ENCODE peak calls at places on chromosomes 1 and 21, in six cellular contexts. Q is left lung, D is MM.1S, N is WERI-Rb-1, U is astrocyte, K is body of pancreas. H is an unnamed sample.

GRCh38 chr1:165911609-165912281 is 84.3 kb downstream of the UCK2 start:
- DNase-seq in Q (no peak), D (no peak), N (no peak), U (no peak), K (no peak), H (no peak)

GRCh38 chr1:199073166-199073565 is 434.3 kb downstream of the PTPRC start:
- DNase-seq in Q (no peak), D (no peak), N (no peak), U (no peak), K (no peak), H (no peak)

GRCh38 chr1:1374068-1374860 is 743 bp downstream of the AURKAIP1 start:
- DNase-seq in Q (no peak), D (no peak), N (no peak), U (no peak), K (no peak), H (no peak)

GRCh38 chr1:10649484-10650201 is 146.8 kb downstream of the CASZ1 start:
- DNase-seq in Q (no peak), D (no peak), N (no peak), U (no peak), K (no peak), H (no peak)

GRCh38 chr1:171819946-171820345 is 21.4 kb upstream of the DNM3 start:
- DNase-seq in Q (no peak), D (no peak), N (no peak), U (no peak), K (no peak), H (no peak)

GRCh38 chr1:192703283-192704206 is 67.6 kb downstream of the RGS13 start:
- DNase-seq in Q (no peak), D (peak; percentile 70), N (no peak), U (no peak), K (no peak), H (no peak)

GRCh38 chr1:12345350-12346217 is 115.8 kb downstream of the VPS13D start:
- DNase-seq in Q (no peak), D (no peak), N (peak; percentile 23), U (no peak), K (no peak), H (no peak)

GRCh38 chr21:33642896-33643657 is 776 bp downstream of the ITSN1 start:
- DNase-seq in Q (peak; percentile 38), D (peak; percentile 58), N (peak; percentile 37), U (peak; percentile 20), K (peak; percentile 24), H (no peak)

GRCh38 chr1:147534386-147534785 is 6.9 kb upstream of the BCL9 start:
- DNase-seq in Q (no peak), D (no peak), N (no peak), U (no peak), K (peak; percentile 26), H (no peak)

GRCh38 chr1:41102208-41102607 is 80.7 kb upstream of the SLFNL1 start:
- DNase-seq in Q (peak; percentile 83), D (no peak), N (no peak), U (peak; percentile 97), K (peak; percentile 95), H (peak; percentile 92)

GRCh38 chr1:27990920-27991537 is 31.3 kb downstream of the XKR8 start:
- DNase-seq in Q (no peak), D (no peak), N (no peak), U (peak; percentile 32), K (no peak), H (no peak)

GRCh38 chr21:38768385-38769071 is 37.2 kb upstream of the ETS2 start:
- DNase-seq in Q (no peak), D (no peak), N (no peak), U (peak; percentile 96), K (no peak), H (peak; percentile 96)

GRCh38 chr1:109719337-109719837 is 7.3 kb downstream of the GSTM5 start:
- DNase-seq in Q (no peak), D (peak; percentile 28), N (no peak), U (peak; percentile 43), K (no peak), H (no peak)

GRCh38 chr1:67687198-67687545 is 2.2 kb downstream of the GADD45A start:
- DNase-seq in Q (no peak), D (peak; percentile 19), N (no peak), U (no peak), K (no peak), H (no peak)

GRCh38 chr1:16447641-16448040 is 7.1 kb downstream of the NECAP2 start:
- DNase-seq in Q (no peak), D (no peak), N (no peak), U (no peak), K (no peak), H (no peak)

DNA sequence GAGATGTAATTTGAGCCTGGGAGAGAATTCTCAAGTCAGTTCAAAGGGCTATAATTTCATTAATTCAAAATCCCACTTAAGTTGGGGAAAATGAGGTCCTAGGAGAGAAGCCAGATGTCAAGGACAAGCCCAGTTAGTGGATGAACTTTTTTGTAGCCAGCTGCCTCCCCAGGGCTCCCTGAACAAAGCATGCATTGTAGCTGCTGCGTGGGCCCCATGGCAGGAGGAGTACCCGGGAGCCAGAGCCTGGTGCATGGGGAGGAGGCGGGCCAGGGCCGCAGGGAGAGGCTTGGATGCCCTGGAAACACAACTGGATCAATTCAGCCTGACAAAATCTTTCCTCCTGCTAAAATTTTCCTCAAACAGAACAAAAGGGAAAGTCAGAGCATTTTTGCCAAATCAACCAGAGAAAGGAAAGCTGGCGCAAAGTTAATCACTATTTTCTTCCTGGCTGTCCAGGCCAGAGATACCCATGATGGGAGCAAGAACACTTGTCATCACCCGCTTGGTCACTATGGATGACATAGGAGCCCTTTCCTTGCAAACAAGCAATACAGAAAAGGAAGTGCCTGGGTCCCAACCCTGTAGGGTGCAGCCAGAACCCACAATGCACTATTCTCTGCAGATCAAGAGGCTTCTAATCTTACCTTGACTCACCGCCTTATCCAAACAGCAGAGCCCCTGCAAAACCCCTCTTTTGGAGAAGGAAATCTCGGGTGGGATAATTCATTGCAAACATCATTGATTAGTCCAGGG is 248.1 kb upstream of the RAB4A start:
- DNase-seq in Q (no peak), D (no peak), N (no peak), U (no peak), K (no peak), H (no peak)
- H3K27ac ChIP-seq in Q (peak overlapping the region; percentile 90), D (no peak overlapping the region), N (no peak overlapping the region), U (no peak overlapping the region), K (no peak overlapping the region), H (no peak overlapping the region)

GRCh38 chr1:99988210-99988765 is 18.5 kb downstream of the SLC35A3 start:
- DNase-seq in Q (no peak), D (no peak), N (no peak), U (no peak), K (no peak), H (no peak)

GRCh38 chr1:99992044-99992722 is 22.4 kb downstream of the SLC35A3 start:
- DNase-seq in Q (no peak), D (no peak), N (no peak), U (no peak), K (no peak), H (no peak)

GRCh38 chr1:99980928-99981327 is 11.1 kb downstream of the SLC35A3 start:
- DNase-seq in Q (no peak), D (no peak), N (no peak), U (no peak), K (no peak), H (no peak)

DNA sequence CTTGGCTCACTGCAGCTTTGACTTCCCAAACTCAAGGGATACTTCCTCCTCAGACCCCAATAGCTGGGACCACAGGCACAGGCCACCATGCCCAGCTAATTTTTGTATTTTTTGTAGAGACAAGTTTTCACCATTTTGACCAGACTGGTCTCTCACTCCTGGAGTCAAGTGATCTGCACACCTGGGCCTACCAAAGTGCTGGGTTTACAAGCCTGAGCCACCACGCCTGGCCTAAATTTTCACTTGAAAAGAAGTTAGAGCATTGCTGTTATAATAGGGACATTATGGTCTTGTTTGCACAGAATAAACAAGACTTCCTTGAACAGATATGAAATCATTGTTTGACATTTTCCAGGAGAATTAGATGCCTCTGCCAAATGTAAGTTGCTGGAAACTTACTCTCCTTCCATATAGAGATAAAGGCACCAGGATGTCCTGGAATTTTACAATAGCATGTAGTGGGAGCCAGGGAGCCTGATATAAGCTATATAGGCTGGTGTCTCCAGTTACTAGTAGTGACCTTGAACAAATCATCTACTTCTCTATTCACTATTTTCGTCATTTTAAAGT is 16.9 kb downstream of the SLC35A3 start:
- DNase-seq in Q (no peak), D (no peak), N (no peak), U (no peak), K (no peak), H (no peak)
- H3K27ac ChIP-seq in Q (peak overlapping the region; percentile 53), D (no peak overlapping the region), N (no peak overlapping the region), U (no peak overlapping the region), K (peak overlapping the region; percentile 33), H (no peak overlapping the region)

GRCh38 chr1:64894438-64895196 is 71.7 kb downstream of the JAK1 start:
- DNase-seq in Q (no peak), D (no peak), N (no peak), U (no peak), K (no peak), H (no peak)

GRCh38 chr1:64893921-64894320 is 72.4 kb downstream of the JAK1 start:
- DNase-seq in Q (no peak), D (no peak), N (no peak), U (no peak), K (no peak), H (no peak)

GRCh38 chr1:64892576-64893573 is 73.5 kb downstream of the JAK1 start:
- DNase-seq in Q (peak; percentile 45), D (no peak), N (no peak), U (no peak), K (no peak), H (no peak)

GRCh38 chr1:64890699-64891439 is 75.5 kb downstream of the JAK1 start:
- DNase-seq in Q (no peak), D (no peak), N (peak; percentile 10), U (no peak), K (no peak), H (no peak)

DNA sequence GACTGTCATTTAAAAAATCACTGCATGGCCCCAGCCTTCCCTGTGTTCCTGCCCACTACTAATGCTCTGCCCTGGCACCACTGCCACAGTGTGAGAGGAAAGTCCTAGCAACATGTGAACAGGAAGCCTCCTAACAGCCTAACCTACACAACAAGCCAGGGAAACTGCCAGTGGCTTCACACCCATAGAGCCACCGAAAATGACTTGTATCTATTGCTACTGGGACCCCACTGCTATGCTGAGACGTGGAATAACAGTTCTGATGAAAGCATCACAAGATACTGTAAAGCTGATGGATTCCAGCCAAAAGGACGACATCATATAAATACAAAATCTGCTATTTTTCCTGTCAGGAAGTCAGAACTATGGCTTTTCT is 74.9 kb downstream of the JAK1 start:
- DNase-seq in Q (no peak), D (no peak), N (no peak), U (no peak), K (no peak), H (no peak)
- H3K27ac ChIP-seq in Q (peak overlapping the region; percentile 1), D (no peak overlapping the region), N (no peak overlapping the region), U (no peak overlapping the region), K (no peak overlapping the region), H (no peak overlapping the region)

GRCh38 chr1:230857822-230858221 is 10.5 kb downstream of the C1orf198 start:
- DNase-seq in Q (no peak), D (no peak), N (no peak), U (peak; percentile 83), K (no peak), H (no peak)

GRCh38 chr1:230853736-230854135 is 14.6 kb downstream of the C1orf198 start:
- DNase-seq in Q (no peak), D (no peak), N (no peak), U (no peak), K (no peak), H (no peak)

GRCh38 chr1:230854423-230854822 is 13.9 kb downstream of the C1orf198 start:
- DNase-seq in Q (no peak), D (no peak), N (no peak), U (no peak), K (no peak), H (no peak)

GRCh38 chr1:230857077-230857476 is 11.2 kb downstream of the C1orf198 start:
- DNase-seq in Q (no peak), D (no peak), N (no peak), U (peak; percentile 74), K (no peak), H (no peak)

GRCh38 chr1:230855886-230856285 is 12.4 kb downstream of the C1orf198 start:
- DNase-seq in Q (no peak), D (no peak), N (no peak), U (peak; percentile 68), K (no peak), H (no peak)
- H3K27ac ChIP-seq in Q (no peak overlapping the region), D (no peak overlapping the region), N (no peak overlapping the region), U (peak overlapping the region; percentile 92), K (peak overlapping the region; percentile 37), H (peak overlapping the region; percentile 39)